ENCODE peak calls at places on chromosomes 4 and X, in nine cellular contexts. D is choroid plexus epithelial cell; Y is RPMI7951; H is HCEC 1CT; P is heart left ventricle; F is activated naive CD4-positive, alpha-beta T cell treated with anti-CD3 and anti-CD28 coated beads, Interleukin-2, amount 50 U/mL, for 16 hours; R is GDM1; N is T47D; K is aorta. A is an unnamed sample.

GRCh38 chr4:33149658-33150057 is 2429.5 kb downstream of the PCDH7 start:
- DNase-seq in D (peak; percentile 5), Y (no peak), H (no peak), P (no peak), F (no peak), R (no peak), N (no peak), K (no peak), A (peak; percentile 4)

GRCh38 chr4:26058537-26058936 is 144.5 kb downstream of the SMIM20 start:
- DNase-seq in D (no peak), Y (peak; percentile 89), H (no peak), P (no peak), F (peak; percentile 49), R (no peak), N (no peak), K (no peak), A (no peak)

GRCh38 chr4:151144329-151145072 is 45.1 kb downstream of the RPS3A start:
- DNase-seq in D (no peak), Y (no peak), H (no peak), P (no peak), F (no peak), R (no peak), N (no peak), K (no peak), A (no peak)

GRCh38 chrX:108224727-108225455 is 133.3 kb downstream of the ATG4A start:
- DNase-seq in D (peak; percentile 66), Y (peak; percentile 6), H (peak; percentile 11), P (no peak), F (no peak), R (no peak), N (peak; percentile 3), K (no peak), A (peak; percentile 46)

GRCh38 chr4:85823295-85823694 is 348.3 kb downstream of the ARHGAP24 start:
- DNase-seq in D (peak; percentile 52), Y (peak; percentile 47), H (peak; percentile 53), P (no peak), F (no peak), R (no peak), N (no peak), K (no peak), A (peak; percentile 50)

GRCh38 chrX:153669174-153669890 is 4.3 kb downstream of the PNCK start:
- DNase-seq in D (peak; percentile 14), Y (no peak), H (no peak), P (no peak), F (peak; percentile 47), R (no peak), N (no peak), K (no peak), A (no peak)

GRCh38 chr4:100721077-100721476 is 203.3 kb upstream of the EMCN start:
- DNase-seq in D (no peak), Y (no peak), H (no peak), P (no peak), F (no peak), R (no peak), N (no peak), K (no peak), A (no peak)

GRCh38 chr4:79255793-79256192 is 70.1 kb downstream of the NAA11 start:
- DNase-seq in D (no peak), Y (no peak), H (no peak), P (no peak), F (no peak), R (no peak), N (no peak), K (no peak), A (no peak)

GRCh38 chr4:14701896-14702295 is 300.4 kb upstream of the CPEB2 start:
- DNase-seq in D (peak; percentile 17), Y (peak; percentile 6), H (no peak), P (no peak), F (no peak), R (no peak), N (no peak), K (peak; percentile 56), A (no peak)

GRCh38 chr4:114479595-114479994 is 119.0 kb upstream of the UGT8 start:
- DNase-seq in D (no peak), Y (no peak), H (no peak), P (no peak), F (no peak), R (no peak), N (no peak), K (no peak), A (no peak)

GRCh38 chrX:15947648-15948317 is 93.2 kb upstream of the AP1S2 start:
- DNase-seq in D (peak; percentile 43), Y (peak; percentile 80), H (peak; percentile 68), P (no peak), F (no peak), R (no peak), N (no peak), K (no peak), A (peak; percentile 57)

GRCh38 chrX:133897593-133898163 is 87.7 kb downstream of the GPC3 start:
- DNase-seq in D (peak; percentile 6), Y (peak; percentile 10), H (no peak), P (no peak), F (no peak), R (no peak), N (no peak), K (no peak), A (peak; percentile 5)

GRCh38 chrX:40098264-40099045 is 697 bp upstream of the BCOR start:
- DNase-seq in D (peak; percentile 56), Y (peak; percentile 70), H (peak; percentile 59), P (peak; percentile 40), F (peak; percentile 50), R (peak; percentile 50), N (no peak), K (peak; percentile 67), A (peak; percentile 61)